ENCODE peak calls at places on chromosome 1, in five cellular contexts. Z, O, Q, A and U are unnamed samples.

GRCh38 chr1:17122449-17123194 is 3.4 kb upstream of the PADI2 start:
- DNase-seq in A (peak; percentile 22), Z (peak; percentile 27), Q (peak; percentile 17), O (no peak), U (peak; percentile 51)

GRCh38 chr1:150168960-150169565 is 19.3 kb downstream of the PLEKHO1 start:
- DNase-seq in A (peak; percentile 66), O (peak; percentile 48), Q (peak; percentile 60), Z (peak; percentile 75), U (peak; percentile 60)

GRCh38 chr1:32702599-32703478 is at the start of gene SYNC:
- DNase-seq in O (no peak), A (peak; percentile 85), Z (peak; percentile 72), Q (peak; percentile 29), U (peak; percentile 40)

GRCh38 chr1:87684194-87684593 is 355.5 kb downstream of the LMO4 start:
- DNase-seq in Z (peak; percentile 58), A (peak; percentile 63), O (no peak), Q (no peak), U (no peak)

GRCh38 chr1:93683234-93683633 is 1.6 kb upstream of the BCAR3 start:
- DNase-seq in Q (no peak), A (no peak), Z (no peak), O (no peak), U (no peak)

GRCh38 chr1:15684042-15684461 is at the start of gene PLEKHM2:
- DNase-seq in Q (peak; percentile 22), A (no peak), Z (peak; percentile 52), O (peak; percentile 35), U (no peak)

GRCh38 chr1:109762821-109763645 is 690 bp downstream of the EPS8L3 start:
- DNase-seq in A (peak; percentile 49), Q (no peak), O (no peak), Z (peak; percentile 86), U (peak; percentile 25)

GRCh38 chr1:42385283-42385682 is 4.7 kb downstream of the RIMKLA start:
- DNase-seq in Z (peak; percentile 3), O (no peak), A (peak; percentile 15), Q (no peak), U (peak; percentile 2)

GRCh38 chr1:211928993-211929637 is 98.6 kb upstream of the LPGAT1 start:
- DNase-seq in A (no peak), Z (peak; percentile 52), Q (peak; percentile 87), O (no peak), U (no peak)

GRCh38 chr1:109397451-109398342 is at the start of gene SORT1:
- DNase-seq in Z (peak; percentile 87), Q (peak; percentile 96), A (peak; percentile 92), O (peak; percentile 36), U (peak; percentile 75)

GRCh38 chr1:78053498-78053897 is 7.7 kb downstream of the GIPC2 start:
- DNase-seq in Q (no peak), O (no peak), A (no peak), Z (no peak), U (no peak)

GRCh38 chr1:64654519-64655341 is 90.1 kb upstream of the RAVER2 start:
- DNase-seq in Q (no peak), Z (peak; percentile 48), O (no peak), A (no peak), U (no peak)

GRCh38 chr1:115679141-115679611 is 37.4 kb downstream of the VANGL1 start:
- DNase-seq in Q (no peak), O (no peak), Z (peak; percentile 73), A (peak; percentile 80), U (peak; percentile 45)

GRCh38 chr1:37448691-37449417 is 25.5 kb upstream of the ZC3H12A start:
- DNase-seq in O (no peak), Q (no peak), Z (no peak), A (no peak), U (no peak)

GRCh38 chr1:180926164-180926981 is 13.7 kb downstream of the KIAA1614 start:
- DNase-seq in O (no peak), Q (peak; percentile 76), A (peak; percentile 52), Z (peak; percentile 83), U (no peak)

GRCh38 chr1:23578311-23578996 is 19.2 kb upstream of the ID3 start:
- DNase-seq in A (peak; percentile 8), Z (peak; percentile 48), Q (no peak), O (no peak), U (peak; percentile 53)

GRCh38 chr1:25825605-25826004 is 5.9 kb downstream of the MTFR1L start:
- DNase-seq in Z (no peak), A (no peak), Q (no peak), O (no peak), U (no peak)

GRCh38 chr1:56797079-56797685 is 22.0 kb downstream of the FYB2 start:
- DNase-seq in Q (no peak), A (no peak), O (no peak), Z (no peak), U (no peak)

GRCh38 chr1:159756397-159756796 is 24.4 kb upstream of the DUSP23 start:
- DNase-seq in O (no peak), A (no peak), Z (peak; percentile 85), Q (no peak), U (no peak)

GRCh38 chr1:227999056-227999930 is 7.5 kb upstream of the WNT3A start:
- DNase-seq in A (peak; percentile 34), Q (peak; percentile 70), Z (peak; percentile 83), O (peak; percentile 44), U (peak; percentile 61)

GRCh38 chr1:12435639-12436344 is 182.2 kb downstream of the DHRS3 start:
- DNase-seq in A (peak; percentile 65), Z (peak; percentile 69), Q (no peak), O (no peak), U (peak; percentile 67)

GRCh38 chr1:116826818-116827606 is 72.8 kb downstream of the CD2 start:
- DNase-seq in O (no peak), Q (no peak), A (no peak), Z (peak; percentile 66), U (peak; percentile 64)

GRCh38 chr1:91730781-91731732 is 154.9 kb downstream of the TGFBR3 start:
- DNase-seq in Q (no peak), Z (peak; percentile 87), O (no peak), A (peak; percentile 63), U (no peak)

GRCh38 chr1:37944091-37944763 is 2.6 kb downstream of the INPP5B start:
- DNase-seq in O (no peak), A (peak; percentile 31), Q (no peak), Z (no peak), U (peak; percentile 56)

GRCh38 chr1:225653463-225654276 is 747 bp upstream of the ENAH start:
- DNase-seq in Q (peak; percentile 84), Z (peak; percentile 79), A (peak; percentile 81), O (no peak), U (peak; percentile 80)

GRCh38 chr1:229843627-229844238 is 217.7 kb downstream of the URB2 start:
- DNase-seq in O (no peak), Q (peak; percentile 84), A (peak; percentile 19), Z (peak; percentile 23), U (peak; percentile 2)

GRCh38 chr1:232978827-232979226 is 28.4 kb downstream of the NTPCR start:
- DNase-seq in Q (no peak), A (no peak), Z (peak; percentile 16), O (no peak), U (no peak)

GRCh38 chr1:100810360-100810759 is 84.3 kb downstream of the EXTL2 start:
- DNase-seq in Q (no peak), Z (peak; percentile 76), A (no peak), O (no peak), U (no peak)

GRCh38 chr1:12345350-12346217 is 115.8 kb downstream of the VPS13D start:
- DNase-seq in Q (no peak), Z (no peak), O (peak; percentile 7), A (no peak), U (no peak)

GRCh38 chr1:20481643-20482498 is 4.1 kb downstream of the CAMK2N1 start:
- DNase-seq in A (no peak), O (no peak), Z (no peak), Q (no peak), U (no peak)

GRCh38 chr1:21620461-21620860 is 48.7 kb downstream of the RAP1GAP start:
- DNase-seq in Q (no peak), A (no peak), O (no peak), Z (no peak), U (no peak)

GRCh38 chr1:237745545-237745944 is 145.2 kb downstream of the ZP4 start:
- DNase-seq in A (no peak), Q (no peak), Z (no peak), O (no peak), U (no peak)

GRCh38 chr1:7387053-7387861 is 383.8 kb upstream of the VAMP3 start:
- DNase-seq in Q (no peak), Z (peak; percentile 3), O (no peak), A (no peak), U (no peak)